ENCODE peak calls at places on chromosomes 12 and 14, in ten cellular contexts. One of them, this sample, is unnamed.

GRCh38 chr12:112183141-112183581 is 57.8 kb downstream of the TRAFD1 start:
- DNase-seq in HL-60: no peak
- DNase-seq in Peyer's patch: no peak
- DNase-seq in testis: no peak
- DNase-seq in lower lobe of right lung: no peak
- DNase-seq in lung: no peak
- DNase-seq in GM12878: peak
- DNase-seq in tibial artery: no peak
- DNase-seq in PC-3: no peak
- DNase-seq in right cardiac atrium: no peak
- DNase-seq in this sample: no peak

GRCh38 chr14:25009891-25010290 is 40.1 kb downstream of the STXBP6 start:
- DNase-seq in testis: no peak
- DNase-seq in right cardiac atrium: no peak
- DNase-seq in HL-60: no peak
- DNase-seq in lung: no peak
- DNase-seq in tibial artery: no peak
- DNase-seq in GM12878: no peak
- DNase-seq in Peyer's patch: no peak
- DNase-seq in lower lobe of right lung: no peak
- DNase-seq in PC-3: no peak
- DNase-seq in this sample: no peak

GRCh38 chr14:86462193-86462592 is 932.2 kb downstream of the FLRT2 start:
- DNase-seq in Peyer's patch: no peak
- DNase-seq in testis: peak
- DNase-seq in lung: no peak
- DNase-seq in PC-3: peak
- DNase-seq in lower lobe of right lung: no peak
- DNase-seq in HL-60: no peak
- DNase-seq in tibial artery: no peak
- DNase-seq in right cardiac atrium: no peak
- DNase-seq in GM12878: no peak
- DNase-seq in this sample: no peak

GRCh38 chr12:123388218-123388947 is 4.5 kb downstream of the KMT5A start:
- DNase-seq in tibial artery: peak
- DNase-seq in lower lobe of right lung: peak
- DNase-seq in lung: peak
- DNase-seq in right cardiac atrium: peak
- DNase-seq in HL-60: no peak
- DNase-seq in GM12878: peak
- DNase-seq in Peyer's patch: peak
- DNase-seq in PC-3: peak
- DNase-seq in testis: peak
- DNase-seq in this sample: peak

GRCh38 chr12:2240390-2240789 is 187.6 kb downstream of the CACNA1C start:
- DNase-seq in tibial artery: no peak
- DNase-seq in Peyer's patch: no peak
- DNase-seq in lung: no peak
- DNase-seq in PC-3: no peak
- DNase-seq in HL-60: no peak
- DNase-seq in right cardiac atrium: no peak
- DNase-seq in GM12878: no peak
- DNase-seq in testis: no peak
- DNase-seq in lower lobe of right lung: no peak
- DNase-seq in this sample: no peak

GRCh38 chr12:65836419-65837197 is 12.3 kb downstream of the HMGA2 start:
- DNase-seq in tibial artery: no peak
- DNase-seq in lower lobe of right lung: no peak
- DNase-seq in testis: no peak
- DNase-seq in PC-3: peak
- DNase-seq in GM12878: no peak
- DNase-seq in right cardiac atrium: no peak
- DNase-seq in lung: no peak
- DNase-seq in HL-60: no peak
- DNase-seq in Peyer's patch: no peak
- DNase-seq in this sample: no peak

GRCh38 chr14:51954657-51955056 is 34.7 kb upstream of the RTRAF start:
- DNase-seq in right cardiac atrium: no peak
- DNase-seq in HL-60: no peak
- DNase-seq in tibial artery: no peak
- DNase-seq in Peyer's patch: no peak
- DNase-seq in GM12878: no peak
- DNase-seq in testis: no peak
- DNase-seq in lung: no peak
- DNase-seq in PC-3: peak
- DNase-seq in lower lobe of right lung: no peak
- DNase-seq in this sample: no peak

GRCh38 chr14:91357272-91357671 is 60.3 kb downstream of the CCDC88C start:
- DNase-seq in testis: no peak
- DNase-seq in GM12878: no peak
- DNase-seq in right cardiac atrium: no peak
- DNase-seq in Peyer's patch: no peak
- DNase-seq in lung: no peak
- DNase-seq in PC-3: no peak
- DNase-seq in tibial artery: no peak
- DNase-seq in HL-60: no peak
- DNase-seq in lower lobe of right lung: peak
- DNase-seq in this sample: no peak

GRCh38 chr12:19954163-19954562 is 414.2 kb upstream of the PDE3A start:
- DNase-seq in lung: no peak
- DNase-seq in HL-60: no peak
- DNase-seq in tibial artery: no peak
- DNase-seq in Peyer's patch: no peak
- DNase-seq in testis: no peak
- DNase-seq in PC-3: no peak
- DNase-seq in GM12878: no peak
- DNase-seq in lower lobe of right lung: no peak
- DNase-seq in right cardiac atrium: no peak
- DNase-seq in this sample: no peak

GRCh38 chr14:34810028-34810427 is 65.1 kb downstream of the BAZ1A start:
- DNase-seq in Peyer's patch: no peak
- DNase-seq in testis: no peak
- DNase-seq in tibial artery: no peak
- DNase-seq in HL-60: no peak
- DNase-seq in lower lobe of right lung: no peak
- DNase-seq in right cardiac atrium: no peak
- DNase-seq in PC-3: no peak
- DNase-seq in lung: no peak
- DNase-seq in GM12878: no peak
- DNase-seq in this sample: no peak

GRCh38 chr14:49923881-49924280 is 31.0 kb downstream of the ARF6 start:
- DNase-seq in lung: no peak
- DNase-seq in Peyer's patch: no peak
- DNase-seq in PC-3: no peak
- DNase-seq in testis: no peak
- DNase-seq in lower lobe of right lung: no peak
- DNase-seq in GM12878: no peak
- DNase-seq in HL-60: no peak
- DNase-seq in tibial artery: no peak
- DNase-seq in right cardiac atrium: no peak
- DNase-seq in this sample: no peak

GRCh38 chr14:87049886-87050820 is 942.8 kb downstream of the GALC start:
- DNase-seq in lower lobe of right lung: no peak
- DNase-seq in right cardiac atrium: no peak
- DNase-seq in testis: peak
- DNase-seq in lung: no peak
- DNase-seq in HL-60: peak
- DNase-seq in PC-3: peak
- DNase-seq in Peyer's patch: no peak
- DNase-seq in tibial artery: no peak
- DNase-seq in GM12878: no peak
- DNase-seq in this sample: no peak

DNA sequence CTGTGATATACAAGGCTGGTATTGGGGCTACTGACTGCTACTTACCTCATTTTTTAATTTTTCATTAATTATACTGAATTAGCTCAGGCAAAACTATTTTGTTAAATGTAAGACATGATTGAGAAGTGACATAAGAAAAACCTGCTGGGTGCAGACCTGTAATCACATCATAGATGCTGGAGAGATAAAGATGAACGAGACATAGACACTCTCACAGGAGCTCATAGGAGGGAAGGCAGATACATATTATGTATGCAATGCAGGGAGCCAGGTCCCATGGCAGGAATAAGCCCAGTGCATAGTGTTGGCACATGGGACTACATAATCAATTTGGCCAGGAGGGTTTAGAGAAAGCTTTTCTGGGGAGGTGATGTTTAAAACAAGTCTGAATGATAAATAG is 74.9 kb downstream of the PRKCH start:
- DNase-seq in right cardiac atrium: no peak
- DNase-seq in lung: no peak
- DNase-seq in tibial artery: no peak
- DNase-seq in PC-3: no peak
- DNase-seq in lower lobe of right lung: no peak
- DNase-seq in GM12878: no peak
- DNase-seq in HL-60: no peak
- DNase-seq in testis: no peak
- DNase-seq in Peyer's patch: no peak
- DNase-seq in this sample: no peak
- H3K4me3 ChIP-seq in right cardiac atrium: no peak
- H3K4me3 ChIP-seq in lung: no peak
- H3K4me3 ChIP-seq in tibial artery: no peak
- H3K4me3 ChIP-seq in PC-3: no peak
- H3K4me3 ChIP-seq in lower lobe of right lung: no peak
- H3K4me3 ChIP-seq in GM12878: no peak
- H3K4me3 ChIP-seq in HL-60: no peak
- H3K4me3 ChIP-seq in testis: no peak
- H3K4me3 ChIP-seq in Peyer's patch: no peak
- H3K4me3 ChIP-seq in this sample: no peak

GRCh38 chr12:89884365-89884915 is 175.8 kb upstream of the ATP2B1 start:
- DNase-seq in Peyer's patch: no peak
- DNase-seq in tibial artery: no peak
- DNase-seq in lower lobe of right lung: no peak
- DNase-seq in testis: no peak
- DNase-seq in GM12878: no peak
- DNase-seq in HL-60: no peak
- DNase-seq in right cardiac atrium: no peak
- DNase-seq in PC-3: no peak
- DNase-seq in lung: no peak
- DNase-seq in this sample: no peak
- H3K27ac ChIP-seq in Peyer's patch: no peak
- H3K27ac ChIP-seq in tibial artery: no peak
- H3K27ac ChIP-seq in lower lobe of right lung: no peak
- H3K27ac ChIP-seq in testis: no peak
- H3K27ac ChIP-seq in GM12878: no peak
- H3K27ac ChIP-seq in HL-60: no peak
- H3K27ac ChIP-seq in right cardiac atrium: no peak
- H3K27ac ChIP-seq in PC-3: no peak
- H3K27ac ChIP-seq in lung: no peak
- H3K27ac ChIP-seq in this sample: no peak

GRCh38 chr12:57238854-57239554 is 9.5 kb downstream of the SHMT2 start:
- DNase-seq in lung: peak
- DNase-seq in lower lobe of right lung: peak
- DNase-seq in right cardiac atrium: peak
- DNase-seq in GM12878: no peak
- DNase-seq in testis: peak
- DNase-seq in Peyer's patch: peak
- DNase-seq in HL-60: peak
- DNase-seq in PC-3: peak
- DNase-seq in tibial artery: peak
- DNase-seq in this sample: peak
- H3K4me3 ChIP-seq in lung: no peak
- H3K4me3 ChIP-seq in lower lobe of right lung: peak
- H3K4me3 ChIP-seq in right cardiac atrium: peak
- H3K4me3 ChIP-seq in GM12878: peak
- H3K4me3 ChIP-seq in testis: peak
- H3K4me3 ChIP-seq in Peyer's patch: peak
- H3K4me3 ChIP-seq in HL-60: peak
- H3K4me3 ChIP-seq in PC-3: peak
- H3K4me3 ChIP-seq in tibial artery: peak
- H3K4me3 ChIP-seq in this sample: peak

DNA sequence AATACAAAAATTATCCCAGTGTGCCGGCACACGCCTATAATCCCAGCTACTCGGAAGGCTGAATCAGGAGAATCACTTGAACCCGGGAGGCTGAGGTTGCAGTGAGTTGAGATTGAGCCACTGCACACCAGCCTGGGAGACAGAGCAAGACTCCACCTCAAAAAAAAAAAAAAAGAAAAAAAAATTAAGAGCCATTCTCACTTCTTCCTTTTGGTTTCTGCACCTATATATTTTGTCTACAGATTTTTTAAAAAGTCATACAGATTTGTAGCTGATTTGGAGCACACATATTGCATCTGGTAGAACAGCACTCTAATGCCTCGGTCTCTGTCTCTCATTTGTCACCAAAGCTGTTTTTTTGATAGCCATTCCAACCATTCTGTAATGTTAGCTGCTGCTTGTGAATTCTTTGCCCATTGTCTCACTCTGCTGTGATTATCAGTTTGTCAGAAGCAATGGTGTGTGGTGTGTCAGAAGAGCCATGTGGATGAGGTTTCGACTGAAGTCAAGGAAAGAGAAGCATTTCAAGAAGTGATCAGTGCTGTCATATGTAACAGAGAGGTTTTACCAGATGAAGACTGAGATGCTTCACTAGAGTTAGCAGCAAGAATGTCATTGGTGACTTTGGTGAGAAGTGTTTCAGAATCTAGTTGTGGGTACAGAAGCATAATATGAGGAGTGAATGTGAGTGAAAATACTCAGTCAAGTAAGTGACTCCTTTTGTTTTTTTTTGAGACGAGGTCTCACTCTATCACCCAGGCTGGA is 8.7 kb upstream of the KTN1 start:
- DNase-seq in tibial artery: no peak
- DNase-seq in HL-60: no peak
- DNase-seq in lower lobe of right lung: no peak
- DNase-seq in Peyer's patch: no peak
- DNase-seq in right cardiac atrium: no peak
- DNase-seq in testis: no peak
- DNase-seq in PC-3: no peak
- DNase-seq in GM12878: no peak
- DNase-seq in lung: no peak
- DNase-seq in this sample: no peak
- H3K27ac ChIP-seq in tibial artery: no peak
- H3K27ac ChIP-seq in HL-60: no peak
- H3K27ac ChIP-seq in lower lobe of right lung: no peak
- H3K27ac ChIP-seq in Peyer's patch: no peak
- H3K27ac ChIP-seq in right cardiac atrium: peak
- H3K27ac ChIP-seq in testis: no peak
- H3K27ac ChIP-seq in PC-3: no peak
- H3K27ac ChIP-seq in GM12878: peak
- H3K27ac ChIP-seq in lung: no peak
- H3K27ac ChIP-seq in this sample: no peak